ENCODE peak calls at places on chromosomes 6 and 20, in ten cellular contexts. A is transverse colon, U is heart left ventricle, N is thoracic aorta, E is AG04450, V is hepatocyte, Y is right cardiac atrium, I is gastrocnemius medialis, G is tibial artery, P is brain microvascular endothelial cell. K is an unnamed sample.

GRCh38 chr20:47198254-47198671 is 158.2 kb downstream of the ZMYND8 start:
- DNase-seq in N (no peak), G (no peak), A (no peak), P (no peak), Y (no peak), U (no peak), E (no peak), V (no peak), I (no peak), K (no peak)

GRCh38 chr20:36035720-36036119 is 67.3 kb downstream of the CNBD2 start:
- DNase-seq in E (no peak), G (no peak), A (no peak), U (no peak), N (no peak), P (no peak), Y (no peak), V (no peak), I (no peak), K (no peak)

GRCh38 chr20:48207505-48207904 is 422.2 kb upstream of the SULF2 start:
- DNase-seq in N (no peak), P (no peak), G (no peak), U (no peak), I (no peak), V (no peak), A (no peak), Y (no peak), E (no peak), K (no peak)

GRCh38 chr6:16674666-16675392 is 86.4 kb downstream of the ATXN1 start:
- DNase-seq in N (no peak), E (no peak), Y (no peak), G (no peak), V (no peak), P (peak), I (no peak), A (no peak), U (no peak), K (no peak)

GRCh38 chr20:33685328-33686007 is 717 bp downstream of the E2F1 start:
- DNase-seq in I (no peak), V (peak), G (no peak), P (no peak), U (no peak), E (no peak), Y (peak), N (no peak), A (peak), K (peak)

GRCh38 chr6:167855825-167856425 is 29.2 kb downstream of the AFDN start:
- DNase-seq in I (no peak), G (no peak), P (peak), E (peak), N (no peak), A (no peak), Y (no peak), V (peak), U (no peak), K (no peak)

GRCh38 chr20:24779886-24780285 is 169.2 kb upstream of the CST7 start:
- DNase-seq in Y (no peak), P (no peak), E (no peak), U (no peak), G (no peak), I (no peak), A (no peak), V (no peak), N (no peak), K (no peak)

GRCh38 chr20:51928931-51929330 is 126.6 kb upstream of the SALL4 start:
- DNase-seq in V (no peak), N (no peak), P (no peak), E (no peak), I (no peak), A (no peak), U (no peak), Y (no peak), G (no peak), K (no peak)

GRCh38 chr6:41708856-41709255 is 26.6 kb downstream of the TFEB start:
- DNase-seq in A (no peak), U (no peak), Y (no peak), N (no peak), E (no peak), I (no peak), V (no peak), P (no peak), G (no peak), K (no peak)

GRCh38 chr6:20426177-20427082 is 24.8 kb downstream of the E2F3 start:
- DNase-seq in E (no peak), I (no peak), A (no peak), P (no peak), N (no peak), G (no peak), V (no peak), Y (no peak), U (peak), K (peak)

GRCh38 chr6:134534708-134535149 is 216.8 kb upstream of the SGK1 start:
- DNase-seq in N (no peak), Y (no peak), U (no peak), A (no peak), G (no peak), E (no peak), I (no peak), P (peak), V (no peak), K (no peak)

GRCh38 chr6:55474386-55474785 is 104.6 kb downstream of the HMGCLL1 start:
- DNase-seq in I (no peak), P (no peak), Y (no peak), G (no peak), N (no peak), V (no peak), A (no peak), E (no peak), U (no peak), K (no peak)

GRCh38 chr6:116387374-116387773 is 16.6 kb downstream of the DSE start:
- DNase-seq in P (peak), N (no peak), U (no peak), A (no peak), G (peak), V (no peak), I (no peak), Y (no peak), E (no peak), K (no peak)

GRCh38 chr6:17269840-17270239 is 11.3 kb upstream of the RBM24 start:
- DNase-seq in A (no peak), V (no peak), I (no peak), G (no peak), P (peak), U (no peak), Y (no peak), N (no peak), E (peak), K (no peak)

GRCh38 chr6:118932421-118932820 is 2.5 kb downstream of the MCM9 start:
- DNase-seq in Y (no peak), I (no peak), G (no peak), P (no peak), U (no peak), N (no peak), A (no peak), E (no peak), V (no peak), K (no peak)

GRCh38 chr20:63172726-63173125 is 43.2 kb downstream of the YTHDF1 start:
- DNase-seq in P (no peak), Y (no peak), N (no peak), U (no peak), I (no peak), A (no peak), G (no peak), V (no peak), E (no peak), K (no peak)

GRCh38 chr6:94953867-94954631 is 623.3 kb upstream of the MANEA start:
- DNase-seq in E (no peak), V (no peak), P (no peak), N (no peak), G (no peak), U (no peak), A (no peak), I (no peak), Y (no peak), K (no peak)

GRCh38 chr6:14476793-14477531 is 359.4 kb downstream of the CD83 start:
- DNase-seq in N (no peak), I (no peak), G (peak), P (peak), V (peak), E (peak), Y (no peak), U (peak), A (peak), K (peak)

GRCh38 chr6:113873043-113873667 is 16.0 kb downstream of the MARCKS start:
- DNase-seq in I (no peak), N (no peak), V (peak), A (peak), G (peak), U (no peak), E (no peak), Y (peak), P (no peak), K (peak)

GRCh38 chr6:170110201-170111140 is 180.4 kb downstream of the DLL1 start:
- DNase-seq in E (no peak), V (no peak), I (no peak), Y (no peak), P (no peak), A (peak), G (peak), N (no peak), U (peak), K (no peak)

GRCh38 chr6:72218125-72218524 is 331.8 kb downstream of the RIMS1 start:
- DNase-seq in U (no peak), E (no peak), V (peak), A (no peak), G (no peak), Y (no peak), I (no peak), N (no peak), P (peak), K (peak)

GRCh38 chr6:52840763-52841585 is at the start of gene GSTA5:
- DNase-seq in V (no peak), N (no peak), E (no peak), A (no peak), G (no peak), Y (no peak), I (no peak), U (no peak), P (no peak), K (peak)

GRCh38 chr6:141562801-141563763 is 569.6 kb upstream of the GJE1 start:
- DNase-seq in V (peak), A (peak), G (peak), Y (peak), E (peak), N (peak), U (peak), P (peak), I (no peak), K (peak)

GRCh38 chr6:141561154-141561553 is 571.6 kb upstream of the GJE1 start:
- DNase-seq in I (no peak), G (no peak), N (no peak), V (no peak), A (no peak), E (no peak), P (no peak), U (no peak), Y (no peak), K (no peak)

DNA sequence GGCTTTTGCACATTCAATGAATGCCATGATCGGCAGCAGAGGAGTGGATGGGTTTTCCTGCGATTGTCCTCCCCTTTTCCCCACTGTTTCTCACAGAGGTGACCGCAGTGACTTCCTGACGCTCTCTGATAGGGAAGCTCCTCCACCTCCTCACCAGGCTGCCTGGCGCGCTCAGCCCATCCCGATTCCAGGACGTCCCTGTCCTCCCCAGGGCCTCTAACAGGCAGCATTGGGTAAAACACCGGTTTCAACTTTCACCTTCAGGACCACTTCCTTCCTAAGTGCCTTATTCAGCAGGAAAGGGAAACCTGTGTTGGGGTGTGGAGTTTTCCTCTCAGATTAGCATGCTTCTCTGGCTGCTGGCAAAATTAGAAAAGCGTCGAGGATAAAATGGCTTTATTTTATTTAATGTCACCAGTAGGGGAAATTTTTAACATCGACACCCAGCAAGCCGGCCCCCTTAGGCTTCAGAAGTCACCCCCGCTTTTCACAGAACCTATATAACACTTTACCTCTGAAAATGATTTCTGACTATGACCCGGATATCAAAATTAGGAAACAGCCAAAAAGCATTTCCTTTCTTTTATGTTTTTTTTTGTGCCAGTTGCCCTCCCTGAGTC is 570.4 kb upstream of the GJE1 start:
- DNase-seq in U (peak), A (peak), Y (peak), V (peak), E (no peak), I (no peak), P (peak), G (no peak), N (no peak), K (peak)
- H3K4me3 ChIP-seq in U (no peak), A (no peak), Y (peak), V (no peak), E (no peak), I (peak), P (peak), G (peak), N (peak), K (peak)

GRCh38 chr20:49948809-49949507 is 12.8 kb downstream of the RNF114 start:
- DNase-seq in N (no peak), U (no peak), Y (no peak), P (peak), E (peak), A (no peak), G (no peak), I (no peak), V (no peak), K (no peak)
- H3K27ac ChIP-seq in N (no peak), U (no peak), Y (no peak), P (peak), E (peak), A (no peak), G (no peak), I (no peak), V (peak), K (no peak)

GRCh38 chr6:28953039-28953872 is 29.5 kb upstream of the TRIM27 start:
- DNase-seq in P (peak), N (no peak), Y (no peak), G (no peak), V (peak), I (no peak), A (peak), U (no peak), E (peak), K (peak)
- H3K4me3 ChIP-seq in P (peak), N (peak), Y (peak), G (no peak), V (peak), I (peak), A (peak), U (no peak), E (peak), K (peak)

GRCh38 chr20:44572551-44573500 is 9.6 kb upstream of the PKIG start:
- DNase-seq in N (no peak), E (peak), P (peak), G (peak), Y (peak), V (peak), A (peak), U (peak), I (peak), K (peak)

GRCh38 chr20:44576297-44576696 is 6.1 kb upstream of the PKIG start:
- DNase-seq in I (no peak), Y (no peak), P (peak), E (no peak), A (no peak), N (no peak), V (no peak), G (no peak), U (no peak), K (no peak)

GRCh38 chr20:44571367-44571766 is 11.0 kb upstream of the PKIG start:
- DNase-seq in P (no peak), N (no peak), G (no peak), V (no peak), Y (no peak), A (no peak), I (no peak), E (no peak), U (no peak), K (no peak)

GRCh38 chr20:44574372-44574771 is 8.0 kb upstream of the PKIG start:
- DNase-seq in I (no peak), P (no peak), U (no peak), G (no peak), N (no peak), Y (no peak), V (no peak), A (no peak), E (no peak), K (no peak)

DNA sequence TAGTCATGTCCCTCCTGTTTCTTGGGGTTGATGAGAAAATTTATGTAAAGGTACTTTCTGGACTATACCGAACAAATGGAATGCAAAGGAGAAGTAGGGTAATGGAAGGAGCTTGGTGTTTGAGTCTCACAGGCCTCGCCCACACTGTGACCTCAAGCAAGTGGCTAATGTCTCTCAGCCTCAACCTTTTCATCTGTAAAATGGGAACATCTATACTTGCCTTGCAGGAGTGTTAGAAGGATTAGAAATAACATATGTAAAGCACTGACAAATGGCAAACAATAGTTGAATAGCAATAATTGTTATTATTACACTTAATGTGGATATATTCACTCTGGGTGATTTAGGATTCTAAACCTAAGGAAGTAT is 8.9 kb upstream of the PKIG start:
- DNase-seq in I (no peak), N (no peak), U (no peak), Y (no peak), P (no peak), E (no peak), G (no peak), V (no peak), A (no peak), K (no peak)
- H3K27ac ChIP-seq in I (peak), N (peak), U (peak), Y (peak), P (peak), E (peak), G (peak), V (peak), A (peak), K (peak)

GRCh38 chr6:56742122-56742791 is 99.6 kb upstream of the DST start:
- DNase-seq in U (no peak), E (no peak), I (no peak), P (no peak), A (no peak), Y (no peak), V (no peak), N (no peak), G (no peak), K (no peak)
- H3K4me3 ChIP-seq in U (no peak), E (peak), I (no peak), P (no peak), A (no peak), Y (peak), V (peak), N (peak), G (peak), K (no peak)

GRCh38 chr6:149830731-149831379 is 33.3 kb downstream of the LRP11 start:
- DNase-seq in U (no peak), V (no peak), G (no peak), Y (no peak), N (no peak), A (no peak), P (peak), I (no peak), E (no peak), K (no peak)
- H3K27ac ChIP-seq in U (no peak), V (no peak), G (no peak), Y (no peak), N (no peak), A (no peak), P (no peak), I (no peak), E (peak), K (no peak)

DNA sequence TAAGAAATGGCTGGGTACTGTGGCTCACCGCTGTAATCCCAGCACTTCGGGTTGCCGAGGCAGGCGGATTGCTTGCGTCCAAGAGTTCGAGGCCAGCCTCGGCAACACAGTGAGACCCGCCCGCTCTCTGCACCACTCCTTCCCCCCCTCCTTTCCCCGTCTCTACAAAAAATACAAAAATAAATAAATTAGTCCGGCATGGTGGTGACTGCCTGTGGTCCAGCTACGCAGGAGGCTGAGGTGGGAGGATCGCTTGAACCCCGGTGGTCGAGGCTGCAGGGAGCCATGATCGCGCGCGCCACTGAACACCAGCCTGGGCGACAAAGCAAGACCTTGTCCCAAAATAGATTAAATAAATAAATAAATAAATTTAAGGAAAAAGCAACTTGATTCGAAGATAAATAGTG is 448 bp upstream of the RNF114 start:
- DNase-seq in G (no peak), E (no peak), P (no peak), U (no peak), A (no peak), I (no peak), V (no peak), N (no peak), Y (no peak), K (no peak)
- H3K4me3 ChIP-seq in G (peak), E (peak), P (peak), U (peak), A (peak), I (peak), V (no peak), N (peak), Y (peak), K (no peak)

GRCh38 chr6:1667012-1667804 is 57.5 kb downstream of the FOXC1 start:
- DNase-seq in A (no peak), U (no peak), V (peak), P (no peak), N (no peak), E (peak), G (no peak), I (no peak), Y (no peak), K (no peak)

GRCh38 chr6:1667805-1668175 is 58.1 kb downstream of the FOXC1 start:
- DNase-seq in P (no peak), E (no peak), N (no peak), Y (no peak), I (no peak), V (no peak), A (no peak), U (no peak), G (no peak), K (no peak)

GRCh38 chr6:1670711-1671462 is 61.2 kb downstream of the FOXC1 start:
- DNase-seq in P (peak), U (no peak), A (no peak), G (no peak), N (no peak), Y (no peak), V (no peak), I (no peak), E (no peak), K (no peak)

GRCh38 chr6:1672379-1672778 is 62.7 kb downstream of the FOXC1 start:
- DNase-seq in U (no peak), G (no peak), V (no peak), E (no peak), Y (no peak), P (no peak), I (no peak), A (no peak), N (no peak), K (no peak)

GRCh38 chr6:1669996-1670395 is 60.3 kb downstream of the FOXC1 start:
- DNase-seq in P (no peak), U (no peak), V (no peak), A (no peak), G (no peak), E (no peak), I (no peak), N (no peak), Y (no peak), K (no peak)
- H3K27ac ChIP-seq in P (no peak), U (no peak), V (no peak), A (no peak), G (no peak), E (no peak), I (no peak), N (no peak), Y (no peak), K (no peak)